ENCODE peak calls at places on chromosomes 2 and 18, in five cellular contexts. X is A549, D is right cardiac atrium, N is uterus, U is GM23248. H is an unnamed sample.

GRCh38 chr2:222318712-222319575 is 20.1 kb upstream of the PAX3 start:
- DNase-seq in X (peak; percentile 46), D (no peak), N (peak; percentile 58), U (peak; percentile 41), H (no peak)

GRCh38 chr2:74566423-74567085 is 12.0 kb downstream of the DOK1 start:
- DNase-seq in X (no peak), D (no peak), N (no peak), U (peak; percentile 93), H (peak; percentile 56)

GRCh38 chr2:163778045-163778753 is 42.4 kb upstream of the FIGN start:
- DNase-seq in X (peak; percentile 82), D (no peak), N (no peak), U (peak; percentile 70), H (peak; percentile 94)

GRCh38 chr18:48228301-48228715 is 180.9 kb downstream of the ZBTB7C start:
- DNase-seq in X (no peak), D (peak; percentile 86), N (peak; percentile 63), U (peak; percentile 38), H (peak; percentile 8)

GRCh38 chr2:143357956-143358355 is 228.7 kb downstream of the ARHGAP15 start:
- DNase-seq in X (no peak), D (no peak), N (no peak), U (no peak), H (no peak)

GRCh38 chr18:49565656-49566055 is 3.8 kb downstream of the LIPG start:
- DNase-seq in X (no peak), D (peak; percentile 50), N (no peak), U (peak; percentile 65), H (no peak)

GRCh38 chr2:234335676-234336228 is 161.1 kb downstream of the ARL4C start:
- DNase-seq in X (peak; percentile 21), D (peak; percentile 81), N (peak; percentile 17), U (peak; percentile 93), H (peak; percentile 69)

GRCh38 chr2:226903179-226903578 is 67.3 kb downstream of the RHBDD1 start:
- DNase-seq in X (peak; percentile 18), D (no peak), N (no peak), U (peak; percentile 94), H (peak; percentile 89)

GRCh38 chr2:219576505-219577388 is 4.6 kb downstream of the INHA start:
- DNase-seq in X (no peak), D (no peak), N (no peak), U (peak; percentile 41), H (peak; percentile 39)
- H3K4me3 ChIP-seq in X (no peak overlapping the region), D (no peak overlapping the region), N (no peak overlapping the region), U (no peak overlapping the region), H (no peak overlapping the region)

GRCh38 chr2:63590621-63591408 is 2.1 kb downstream of the MDH1 start:
- DNase-seq in X (no peak), D (no peak), N (no peak), U (peak; percentile 31), H (peak; percentile 17)
- H3K4me3 ChIP-seq in X (no peak overlapping the region), D (peak overlapping the region; percentile 98), N (no peak overlapping the region), U (peak overlapping the region; percentile 98), H (no peak overlapping the region)

DNA sequence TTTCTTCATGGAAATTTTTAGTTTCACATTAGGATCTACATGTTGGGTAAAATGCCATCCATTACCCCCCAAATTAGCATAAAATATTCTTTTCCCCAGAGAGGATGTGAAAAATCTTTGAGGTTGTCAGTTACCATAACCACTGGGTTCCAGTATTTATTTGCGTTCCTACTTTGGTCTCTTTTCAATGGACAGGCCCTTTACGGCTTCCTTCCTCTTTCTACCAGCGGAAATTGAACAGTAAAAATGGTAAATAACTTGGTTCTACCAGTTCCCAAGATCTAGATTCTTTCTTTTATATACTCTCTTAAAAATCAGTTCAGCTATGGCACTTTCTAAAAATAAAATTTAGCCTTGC is 169.2 kb upstream of the APCDD1 start:
- DNase-seq in X (no peak), D (no peak), N (no peak), U (no peak), H (no peak)
- H3K4me3 ChIP-seq in X (no peak overlapping the region), D (no peak overlapping the region), N (no peak overlapping the region), U (no peak overlapping the region), H (no peak overlapping the region)

GRCh38 chr2:220228310-220229006 is 601.0 kb downstream of the SLC4A3 start:
- DNase-seq in X (peak; percentile 97), D (no peak), N (no peak), U (peak; percentile 97), H (peak; percentile 90)
- H3K4me3 ChIP-seq in X (peak overlapping the region; percentile 18), D (no peak overlapping the region), N (no peak overlapping the region), U (peak overlapping the region; percentile 54), H (no peak overlapping the region)

GRCh38 chr2:183123959-183124221 is 353 bp upstream of the NUP35 start:
- DNase-seq in X (no peak), D (no peak), N (no peak), U (no peak), H (no peak)
- H3K4me3 ChIP-seq in X (peak overlapping the region; percentile 61), D (peak overlapping the region; percentile 88), N (peak overlapping the region; percentile 77), U (peak overlapping the region; percentile 97), H (peak overlapping the region; percentile 86)

GRCh38 chr2:43005211-43005974 is 213.0 kb upstream of the HAAO start:
- DNase-seq in X (no peak), D (peak; percentile 30), N (no peak), U (no peak), H (no peak)

GRCh38 chr2:43006834-43007543 is 214.6 kb upstream of the HAAO start:
- DNase-seq in X (no peak), D (no peak), N (no peak), U (no peak), H (no peak)

GRCh38 chr2:43008388-43008787 is 216.0 kb upstream of the HAAO start:
- DNase-seq in X (no peak), D (no peak), N (no peak), U (no peak), H (no peak)

GRCh38 chr2:43007901-43008300 is 215.5 kb upstream of the HAAO start:
- DNase-seq in X (no peak), D (no peak), N (no peak), U (no peak), H (no peak)

GRCh38 chr2:43005975-43006833 is 213.8 kb upstream of the HAAO start:
- DNase-seq in X (no peak), D (no peak), N (no peak), U (no peak), H (no peak)
- H3K4me3 ChIP-seq in X (no peak overlapping the region), D (no peak overlapping the region), N (no peak overlapping the region), U (no peak overlapping the region), H (no peak overlapping the region)

GRCh38 chr2:85396531-85397470 is 13.4 kb downstream of the CAPG start:
- DNase-seq in X (no peak), D (no peak), N (no peak), U (no peak), H (no peak)
- H3K4me3 ChIP-seq in X (no peak overlapping the region), D (no peak overlapping the region), N (no peak overlapping the region), U (no peak overlapping the region), H (no peak overlapping the region)

GRCh38 chr2:118085173-118086023 is 2.9 kb upstream of the INSIG2 start:
- DNase-seq in X (no peak), D (no peak), N (no peak), U (no peak), H (peak; percentile 76)
- H3K4me3 ChIP-seq in X (no peak overlapping the region), D (no peak overlapping the region), N (no peak overlapping the region), U (no peak overlapping the region), H (no peak overlapping the region)

DNA sequence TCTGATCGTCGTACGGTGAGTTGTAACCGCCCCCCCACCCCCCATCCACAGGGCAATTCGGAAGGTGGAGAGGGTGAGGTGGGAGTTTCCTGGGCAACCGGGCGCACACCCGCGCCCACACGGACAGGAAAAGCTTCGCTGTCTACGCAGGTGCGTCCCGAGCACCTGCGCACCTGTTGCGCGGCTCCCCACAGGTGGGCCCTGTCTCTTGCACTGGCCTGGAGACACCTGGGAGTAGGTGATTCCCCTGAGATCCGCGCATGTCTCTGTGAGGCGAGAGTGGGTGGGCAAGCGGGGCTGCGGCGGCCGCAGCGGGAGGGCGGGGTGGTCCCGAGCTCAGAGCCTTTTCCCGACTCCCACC is 467 bp upstream of the ATP6V1C2 start:
- DNase-seq in X (no peak), D (no peak), N (no peak), U (no peak), H (no peak)
- H3K4me3 ChIP-seq in X (peak overlapping the region; percentile 54), D (peak overlapping the region; percentile 75), N (no peak overlapping the region), U (no peak overlapping the region), H (peak overlapping the region; percentile 11)

GRCh38 chr2:26848336-26849055 is 564 bp downstream of the DPYSL5 start:
- DNase-seq in X (peak; percentile 38), D (peak; percentile 15), N (no peak), U (peak; percentile 36), H (no peak)
- H3K4me3 ChIP-seq in X (peak overlapping the region; percentile 91), D (peak overlapping the region; percentile 46), N (no peak overlapping the region), U (no peak overlapping the region), H (no peak overlapping the region)

H was measured in bronchial epithelial cell.